ENCODE peak calls at places on chromosomes 4 and X, in four cellular contexts. U, K, N and M are unnamed samples.

GRCh38 chr4:73583661-73584060 is 36.6 kb downstream of the RASSF6 start:
- DNase-seq in U (no peak), K (no peak), N (no peak), M (no peak)

GRCh38 chr4:171668403-171668802 is 144.8 kb upstream of the GALNTL6 start:
- DNase-seq in U (no peak), K (no peak), N (no peak), M (no peak)

GRCh38 chr4:123127218-123127617 is 204.8 kb upstream of the NUDT6 start:
- DNase-seq in U (peak), K (no peak), N (no peak), M (peak)

GRCh38 chr4:47490550-47490949 is 5.5 kb downstream of the ATP10D start:
- DNase-seq in U (peak), K (no peak), N (no peak), M (no peak)

GRCh38 chrX:153487590-153488071 is 7.1 kb upstream of the BGN start:
- DNase-seq in U (no peak), K (no peak), N (no peak), M (no peak)

GRCh38 chrX:137749282-137749681 is 183.4 kb downstream of the ZIC3 start:
- DNase-seq in U (no peak), K (no peak), N (no peak), M (no peak)

GRCh38 chrX:150902434-150903109 is 4.1 kb upstream of the CD99L2 start:
- DNase-seq in U (no peak), K (no peak), N (no peak), M (no peak)

GRCh38 chrX:130109429-130110378 is 593 bp downstream of the ELF4 start:
- DNase-seq in U (peak), K (no peak), N (no peak), M (no peak)

GRCh38 chr4:158250321-158250720 is 40.0 kb downstream of the TMEM144 start:
- DNase-seq in U (no peak), K (no peak), N (no peak), M (no peak)

GRCh38 chrX:119292445-119292844 is 56.4 kb downstream of the PGRMC1 start:
- DNase-seq in U (peak), K (no peak), N (no peak), M (no peak)

GRCh38 chrX:1673337-1673736 is 58.5 kb downstream of the ASMT start:
- DNase-seq in U (peak), K (no peak), N (no peak), M (no peak)

GRCh38 chr4:15893967-15894366 is 44.6 kb downstream of the FGFBP1 start:
- DNase-seq in U (peak), K (no peak), N (no peak), M (no peak)